ENCODE peak calls at places on chromosomes 13 and 19, in eight cellular contexts. X is esophagus squamous epithelium, O is breast epithelium, R is adrenal gland, W is suprapubic skin, H is HCT116, U is transverse colon, I is right lobe of liver. B is an unnamed sample.

GRCh38 chr19:43524922-43525835 is 1.8 kb downstream of the ETHE1 start:
- DNase-seq in X (no peak), O (peak), R (peak), W (no peak), H (peak), U (peak), I (peak), B (peak)

GRCh38 chr19:14346279-14346678 is 35.0 kb upstream of the ADGRE5 start:
- DNase-seq in X (no peak), O (no peak), R (no peak), W (no peak), H (no peak), U (no peak), I (no peak), B (no peak)

GRCh38 chr19:40013991-40014390 is 17.1 kb downstream of the ZNF546 start:
- DNase-seq in X (no peak), O (no peak), R (no peak), W (no peak), H (no peak), U (no peak), I (no peak), B (no peak)

GRCh38 chr19:17220207-17220758 is 5.1 kb downstream of the USE1 start:
- DNase-seq in X (no peak), O (no peak), R (peak), W (no peak), H (no peak), U (peak), I (no peak), B (peak)

GRCh38 chr13:37392389-37392788 is 206.2 kb downstream of the POSTN start:
- DNase-seq in X (no peak), O (no peak), R (no peak), W (no peak), H (no peak), U (no peak), I (no peak), B (no peak)

GRCh38 chr19:48637948-48638830 is 1.0 kb upstream of the DBP start:
- DNase-seq in X (peak), O (peak), R (peak), W (peak), H (peak), U (peak), I (peak), B (peak)

GRCh38 chr13:51995677-51996551 is 15.3 kb downstream of the ATP7B start:
- DNase-seq in X (no peak), O (no peak), R (no peak), W (no peak), H (no peak), U (peak), I (peak), B (peak)

GRCh38 chr13:20405691-20406090 is 120.0 kb downstream of the CRYL1 start:
- DNase-seq in X (no peak), O (no peak), R (no peak), W (no peak), H (no peak), U (no peak), I (no peak), B (no peak)

GRCh38 chr19:50020481-50020880 is 4.7 kb downstream of the VRK3 start:
- DNase-seq in X (no peak), O (no peak), R (no peak), W (no peak), H (no peak), U (no peak), I (no peak), B (no peak)

GRCh38 chr19:14375055-14375581 is 6.1 kb upstream of the ADGRE5 start:
- DNase-seq in X (peak), O (no peak), R (no peak), W (no peak), H (no peak), U (peak), I (peak), B (peak)

GRCh38 chr19:6489278-6490061 is 7.9 kb upstream of the DENND1C start:
- DNase-seq in X (no peak), O (no peak), R (no peak), W (no peak), H (no peak), U (no peak), I (no peak), B (no peak)

GRCh38 chr13:97879646-97880297 is 73.7 kb upstream of the IPO5 start:
- DNase-seq in X (no peak), O (no peak), R (no peak), W (no peak), H (peak), U (no peak), I (no peak), B (no peak)

GRCh38 chr19:48717059-48717395 is 2.5 kb downstream of the MAMSTR start:
- DNase-seq in X (no peak), O (no peak), R (no peak), W (no peak), H (no peak), U (no peak), I (no peak), B (no peak)

GRCh38 chr19:13843104-13843921 is 33.6 kb upstream of the NANOS3 start:
- DNase-seq in X (no peak), O (peak), R (peak), W (peak), H (no peak), U (peak), I (no peak), B (no peak)

GRCh38 chr13:99310382-99311031 is 3.3 kb upstream of the GPR183 start:
- DNase-seq in X (no peak), O (no peak), R (no peak), W (no peak), H (no peak), U (no peak), I (no peak), B (peak)

GRCh38 chr13:52452470-52452869 is 2.0 kb upstream of the VPS36 start:
- DNase-seq in X (no peak), O (no peak), R (no peak), W (no peak), H (no peak), U (no peak), I (no peak), B (no peak)

GRCh38 chr19:10724573-10725071 is 6.7 kb downstream of the DNM2 start:
- DNase-seq in X (no peak), O (no peak), R (no peak), W (no peak), H (no peak), U (no peak), I (no peak), B (no peak)

GRCh38 chr19:4059931-4060620 is 6.6 kb downstream of the ZBTB7A start:
- DNase-seq in X (no peak), O (no peak), R (no peak), W (peak), H (no peak), U (peak), I (peak), B (peak)

GRCh38 chr19:4060621-4061177 is 6.0 kb downstream of the ZBTB7A start:
- DNase-seq in X (no peak), O (no peak), R (no peak), W (no peak), H (no peak), U (peak), I (no peak), B (no peak)

GRCh38 chr19:4058696-4059492 is 7.8 kb downstream of the ZBTB7A start:
- DNase-seq in X (no peak), O (no peak), R (no peak), W (no peak), H (no peak), U (peak), I (peak), B (no peak)

GRCh38 chr19:4059493-4059880 is 7.2 kb downstream of the ZBTB7A start:
- DNase-seq in X (no peak), O (no peak), R (no peak), W (no peak), H (no peak), U (peak), I (peak), B (no peak)

GRCh38 chr19:4057913-4058695 is 8.6 kb downstream of the ZBTB7A start:
- DNase-seq in X (no peak), O (peak), R (peak), W (peak), H (peak), U (peak), I (peak), B (peak)
- TF ChIP-seq POLR2A in X (peak), O (no peak), R (no peak), W (peak), H (no peak), U (peak), I (peak), B (no peak)

DNA sequence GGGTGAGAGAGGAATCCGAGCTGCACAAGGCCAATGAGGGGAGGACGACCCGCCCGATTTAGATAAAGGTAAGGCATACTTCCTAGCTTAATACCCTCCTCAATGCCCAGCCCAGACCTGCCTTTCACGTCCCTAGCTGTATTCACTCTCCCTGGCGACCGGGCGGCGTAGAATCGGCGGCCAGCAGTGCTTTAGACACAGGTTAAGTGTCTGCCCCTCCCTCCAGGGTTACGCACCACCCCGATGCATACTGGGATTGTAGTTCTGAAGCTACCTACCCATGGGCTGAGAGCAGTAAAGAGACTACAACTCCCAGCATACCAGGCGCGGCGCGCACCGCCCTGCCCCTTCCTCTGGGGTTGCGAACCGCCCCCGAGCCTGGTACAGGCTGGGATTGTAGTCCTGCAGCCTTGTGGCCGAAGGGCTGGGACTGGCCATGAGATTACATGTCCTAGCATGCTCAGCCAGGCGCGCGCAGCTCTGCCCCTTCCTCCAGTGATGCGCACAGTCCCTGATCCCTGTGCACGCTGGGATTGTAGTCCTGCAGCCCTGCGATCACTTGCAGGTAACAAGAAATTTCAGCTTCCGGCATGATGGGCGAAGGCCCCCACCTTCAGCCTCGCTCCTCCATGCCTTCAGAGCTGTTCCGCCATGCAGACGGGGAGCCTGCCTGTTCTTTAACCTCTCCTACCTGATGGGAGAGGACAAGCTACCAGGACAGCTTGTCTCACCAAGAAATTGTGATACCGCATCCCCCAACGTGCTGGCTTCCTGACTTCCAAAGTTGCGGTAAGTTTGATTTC is 43.5 kb upstream of the ZNF14 start:
- DNase-seq in X (peak), O (peak), R (peak), W (peak), H (peak), U (peak), I (peak), B (peak)
- TF ChIP-seq POLR2A in X (peak), O (no peak), R (no peak), W (no peak), H (peak), U (peak), I (peak), B (peak)

GRCh38 chr13:110914293-110915056 is 394 bp downstream of the ANKRD10 start:
- DNase-seq in X (no peak), O (no peak), R (peak), W (peak), H (no peak), U (peak), I (peak), B (peak)
- TF ChIP-seq POLR2A in X (peak), O (peak), R (peak), W (peak), H (peak), U (peak), I (peak), B (peak)

DNA sequence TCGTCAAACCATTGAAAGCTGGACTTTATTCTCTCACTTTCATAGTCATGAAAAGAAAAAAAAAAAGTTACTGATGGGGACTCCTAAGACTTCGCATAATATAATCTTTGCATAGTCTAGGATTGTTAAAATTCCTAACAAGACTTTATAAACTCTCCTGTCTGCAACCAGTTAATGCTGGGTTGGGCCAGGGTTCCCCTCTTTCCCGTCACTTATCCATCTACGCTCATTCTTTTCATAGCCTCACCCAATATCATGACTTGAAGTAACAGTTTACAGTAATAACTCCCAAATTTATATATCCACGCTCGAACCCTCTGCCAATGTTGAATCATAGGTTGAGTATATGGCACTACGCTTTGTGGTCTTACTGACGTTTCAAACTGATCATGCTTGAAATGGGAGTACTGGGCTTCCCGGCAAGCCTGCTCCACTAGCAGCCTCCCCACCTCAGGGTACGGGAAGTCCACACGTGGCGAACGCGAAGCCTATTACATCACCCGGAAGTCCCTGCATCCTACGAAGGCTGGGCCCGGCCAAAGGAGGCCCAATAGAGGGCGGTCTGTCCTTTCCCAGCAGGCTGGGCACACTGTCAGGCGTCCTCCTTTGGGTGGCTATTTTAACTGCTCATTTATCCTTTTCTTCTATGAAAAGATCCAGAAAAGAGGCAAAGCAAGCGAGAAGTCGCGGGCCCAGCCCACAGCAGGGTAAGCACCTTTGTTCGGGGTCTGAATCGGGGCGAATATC is 694 bp upstream of the ZNF460 start:
- DNase-seq in X (peak), O (peak), R (peak), W (peak), H (peak), U (peak), I (peak), B (peak)
- TF ChIP-seq POLR2A in X (peak), O (peak), R (peak), W (peak), H (peak), U (no peak), I (peak), B (peak)

DNA sequence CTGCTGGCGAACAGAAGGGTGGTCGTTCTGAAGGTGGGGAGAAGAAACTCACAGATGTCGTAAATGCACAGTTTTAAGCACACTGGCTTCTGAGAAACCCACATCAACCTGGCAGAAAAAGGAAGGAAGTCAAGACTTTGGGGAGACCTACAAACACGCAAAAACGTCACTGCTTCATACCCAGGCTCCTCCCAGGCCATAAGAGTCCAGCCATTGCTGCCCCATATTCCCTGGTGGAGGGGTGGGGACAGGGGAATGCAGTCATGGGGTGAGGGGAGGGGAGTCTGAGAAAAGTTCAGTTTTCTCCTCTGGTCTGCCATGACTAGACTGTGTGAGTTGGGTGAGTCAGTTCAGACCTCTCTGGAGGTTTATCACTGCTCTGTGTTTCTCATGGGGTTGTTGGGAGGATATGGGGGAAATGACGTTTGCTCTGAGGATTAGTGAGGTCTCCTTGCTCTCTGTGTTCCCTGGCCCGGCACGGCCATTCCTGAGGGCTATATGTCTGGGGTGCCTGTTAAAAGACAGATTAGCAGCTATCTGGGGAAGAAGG is 139.0 kb downstream of the FLT1 start:
- DNase-seq in X (no peak), O (no peak), R (no peak), W (no peak), H (no peak), U (no peak), I (no peak), B (peak)
- TF ChIP-seq POLR2A in X (no peak), O (no peak), R (no peak), W (no peak), H (no peak), U (no peak), I (no peak), B (no peak)

B was measured in NB4.